ENCODE peak calls at places on chromosomes 11 and 22, in nine cellular contexts. A is keratinocyte, L is GM13977, Z is foreskin fibroblast, N is PC-9, M is fibroblast of lung, G is kidney epithelial cell, H is lower leg skin, S is astrocyte of the spinal cord. B is an unnamed sample.

GRCh38 chr11:12565406-12565805 is 108.8 kb upstream of the TEAD1 start:
- DNase-seq in S (no peak), L (no peak), G (no peak), Z (no peak), A (no peak), H (no peak), M (no peak), N (no peak), B (no peak)

GRCh38 chr11:102794382-102794781 is 3.6 kb downstream of the MMP1 start:
- DNase-seq in Z (peak; percentile 40), S (peak; percentile 10), L (peak; percentile 20), N (no peak), A (no peak), G (no peak), M (no peak), H (no peak), B (peak; percentile 40)

GRCh38 chr11:2625183-2625582 is 74.6 kb downstream of the KCNQ1OT1 start:
- DNase-seq in M (no peak), S (no peak), H (no peak), G (no peak), A (no peak), L (no peak), N (no peak), Z (no peak), B (no peak)

GRCh38 chr22:20249797-20250354 is 18.2 kb downstream of the RTN4R start:
- DNase-seq in Z (no peak), S (peak; percentile 20), N (no peak), L (no peak), H (no peak), G (no peak), M (peak; percentile 30), A (no peak), B (no peak)

GRCh38 chr11:99911116-99911515 is 776.0 kb upstream of the ARHGAP42 start:
- DNase-seq in M (no peak), A (no peak), H (no peak), N (no peak), L (no peak), S (no peak), G (no peak), Z (no peak), B (no peak)

GRCh38 chr11:4748435-4748834 is 21.3 kb downstream of the OR51F1 start:
- DNase-seq in S (no peak), M (no peak), N (no peak), G (no peak), Z (no peak), A (no peak), L (no peak), H (no peak), B (no peak)

GRCh38 chr11:113113801-113114451 is 152.7 kb downstream of the NCAM1 start:
- DNase-seq in A (no peak), H (no peak), M (no peak), N (no peak), G (no peak), Z (no peak), S (no peak), L (no peak), B (no peak)

GRCh38 chr11:58575377-58576020 is at the start of gene LPXN:
- DNase-seq in M (no peak), Z (peak; percentile 62), H (no peak), G (no peak), A (peak; percentile 57), N (no peak), S (peak; percentile 39), L (peak; percentile 25), B (no peak)

GRCh38 chr22:46634011-46634699 is 14.0 kb downstream of the GRAMD4 start:
- DNase-seq in H (no peak), Z (no peak), L (no peak), A (no peak), G (no peak), S (no peak), M (no peak), N (no peak), B (no peak)

GRCh38 chr22:46633334-46633890 is 13.2 kb downstream of the GRAMD4 start:
- DNase-seq in A (no peak), G (no peak), H (no peak), N (no peak), L (no peak), Z (no peak), S (no peak), M (no peak), B (no peak)

GRCh38 chr22:46636221-46637002 is 16.2 kb downstream of the GRAMD4 start:
- DNase-seq in M (no peak), S (no peak), Z (no peak), A (no peak), H (no peak), N (no peak), L (no peak), G (no peak), B (no peak)

GRCh38 chr22:46637711-46638600 is 17.8 kb downstream of the GRAMD4 start:
- DNase-seq in A (no peak), H (no peak), G (no peak), N (no peak), Z (no peak), L (no peak), S (no peak), M (no peak), B (no peak)

GRCh38 chr22:46635756-46636155 is 15.6 kb downstream of the GRAMD4 start:
- DNase-seq in Z (no peak), H (no peak), L (no peak), M (no peak), G (no peak), S (no peak), A (no peak), N (no peak), B (no peak)
- TF ChIP-seq CTCF in Z (no peak), H (no peak), L (no peak), M (no peak), G (no peak), S (peak; percentile 4), A (no peak), N (no peak), B (no peak)

GRCh38 chr22:50329236-50329635 is 2.4 kb upstream of the DENND6B start:
- DNase-seq in A (no peak), G (no peak), H (no peak), Z (peak; percentile 75), M (no peak), L (no peak), S (peak; percentile 38), N (peak; percentile 54), B (no peak)

GRCh38 chr22:50326225-50326958 is 420 bp downstream of the DENND6B start:
- DNase-seq in N (no peak), A (no peak), S (no peak), H (no peak), G (no peak), M (no peak), Z (no peak), L (no peak), B (no peak)

GRCh38 chr22:50325444-50326224 is 1.2 kb downstream of the DENND6B start:
- DNase-seq in G (no peak), A (no peak), H (no peak), S (no peak), M (no peak), N (no peak), Z (no peak), L (peak; percentile 23), B (no peak)

GRCh38 chr22:50327711-50328019 is 853 bp upstream of the DENND6B start:
- DNase-seq in H (no peak), M (no peak), N (no peak), L (no peak), Z (no peak), G (no peak), A (no peak), S (no peak), B (no peak)

DNA sequence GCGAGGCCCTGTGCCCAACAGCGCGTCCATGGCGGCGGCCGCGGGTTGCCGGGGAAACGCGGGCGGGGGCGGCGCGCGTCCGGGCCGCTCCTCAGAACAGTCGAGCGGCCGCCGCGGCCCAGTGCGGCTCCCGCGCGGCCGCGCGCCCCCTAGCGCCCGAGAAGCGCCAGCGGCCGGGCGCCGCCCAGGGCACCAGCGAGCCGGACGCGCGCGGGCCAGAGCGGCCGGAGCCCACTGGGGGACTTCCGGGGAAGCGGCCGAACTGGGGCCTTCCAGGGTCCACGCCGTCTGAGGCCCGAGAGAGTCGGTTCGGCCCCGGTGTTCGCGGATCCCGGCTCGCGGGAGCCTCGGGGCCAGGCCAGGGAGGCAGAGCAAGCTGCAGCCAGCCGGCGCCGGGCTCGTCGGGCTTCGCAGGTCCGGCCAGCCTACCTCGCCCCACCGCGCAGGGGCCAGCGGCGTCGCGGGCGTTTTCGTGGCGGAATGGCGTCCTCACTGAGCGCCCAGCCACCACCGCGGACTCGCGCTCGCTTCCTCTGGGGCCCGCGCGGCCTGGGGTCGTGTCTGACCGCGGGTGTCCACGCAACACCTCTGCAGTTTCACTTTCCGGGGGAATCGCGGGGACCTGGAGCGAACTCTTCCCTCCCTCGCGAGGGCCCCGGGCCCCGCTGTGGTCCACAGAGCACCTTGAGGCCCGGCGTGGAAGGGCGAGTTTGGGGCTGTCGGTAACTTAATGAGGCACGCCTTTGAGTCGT is at the start of gene DENND6B:
- DNase-seq in L (peak; percentile 97), Z (peak; percentile 77), N (peak; percentile 62), G (no peak), S (peak; percentile 68), M (peak; percentile 75), A (no peak), H (no peak), B (no peak)
- TF ChIP-seq CTCF in L (peak; percentile 90), Z (no peak), N (peak; percentile 61), G (no peak), S (peak; percentile 18), M (peak; percentile 17), A (peak; percentile 38), H (no peak), B (peak; percentile 31)

GRCh38 chr11:79406376-79406775 is 34.5 kb downstream of the TENM4 start:
- DNase-seq in G (no peak), N (no peak), L (peak; percentile 65), A (no peak), Z (no peak), H (no peak), M (no peak), S (no peak), B (no peak)
- TF ChIP-seq CTCF in G (no peak), N (no peak), L (no peak), A (no peak), Z (no peak), H (no peak), M (no peak), S (no peak), B (no peak)

GRCh38 chr11:79367844-79368243 is 73.0 kb downstream of the TENM4 start:
- DNase-seq in S (no peak), M (no peak), L (no peak), N (no peak), Z (no peak), A (no peak), H (no peak), G (no peak), B (no peak)

GRCh38 chr11:79369094-79369493 is 71.7 kb downstream of the TENM4 start:
- DNase-seq in Z (no peak), H (no peak), G (no peak), N (no peak), L (no peak), M (no peak), S (no peak), A (no peak), B (no peak)

GRCh38 chr11:79374707-79375106 is 66.1 kb downstream of the TENM4 start:
- DNase-seq in A (no peak), M (no peak), H (no peak), Z (no peak), L (no peak), N (no peak), S (no peak), G (no peak), B (no peak)

GRCh38 chr11:79371724-79372123 is 69.1 kb downstream of the TENM4 start:
- DNase-seq in S (no peak), L (no peak), G (no peak), N (no peak), A (no peak), M (no peak), Z (no peak), H (no peak), B (no peak)

GRCh38 chr11:79371152-79371551 is 69.7 kb downstream of the TENM4 start:
- DNase-seq in N (no peak), S (no peak), Z (no peak), H (no peak), A (peak; percentile 36), L (no peak), G (no peak), M (no peak), B (no peak)
- TF ChIP-seq CTCF in N (no peak), S (peak; percentile 15), Z (no peak), H (no peak), A (peak; percentile 80), L (no peak), G (peak; percentile 22), M (no peak), B (no peak)

B was measured in HFF-Myc.